ENCODE peak calls at places on chromosome 19, in eight cellular contexts. W is CD8-positive, alpha-beta T cell; R is NCI-H1105; G is foreskin fibroblast; E is AG04449; F is GM19239; M is mucosa of descending colon; H is cardiac muscle cell. X is an unnamed sample.

GRCh38 chr19:47618771-47619170 is 9.8 kb downstream of the BICRA start:
- DNase-seq in W (no peak), R (no peak), G (no peak), E (no peak), F (no peak), M (peak; percentile 48), H (no peak), X (no peak)

GRCh38 chr19:50460161-50460765 is 16.0 kb upstream of the EMC10 start:
- DNase-seq in W (no peak), R (no peak), G (peak; percentile 38), E (no peak), F (peak; percentile 85), M (no peak), H (no peak), X (peak; percentile 22)

GRCh38 chr19:38023245-38023644 is 116.2 kb downstream of the SIPA1L3 start:
- DNase-seq in W (no peak), R (no peak), G (peak; percentile 46), E (no peak), F (no peak), M (no peak), H (no peak), X (no peak)

GRCh38 chr19:58067240-58067912 is 8.3 kb downstream of the ZNF135 start:
- DNase-seq in W (no peak), R (no peak), G (no peak), E (no peak), F (no peak), M (no peak), H (no peak), X (peak; percentile 8)

GRCh38 chr19:45103625-45104319 is 10.8 kb downstream of the PPP1R37 start:
- DNase-seq in W (no peak), R (no peak), G (no peak), E (no peak), F (no peak), M (no peak), H (no peak), X (no peak)

GRCh38 chr19:329876-330275 is 14.7 kb downstream of the MIER2 start:
- DNase-seq in W (no peak), R (no peak), G (no peak), E (no peak), F (no peak), M (no peak), H (no peak), X (no peak)

GRCh38 chr19:40691421-40692211 is 1.2 kb upstream of the NUMBL start:
- DNase-seq in W (no peak), R (peak; percentile 91), G (no peak), E (no peak), F (no peak), M (peak; percentile 36), H (no peak), X (peak; percentile 15)

GRCh38 chr19:17757125-17757524 is 5.8 kb downstream of the FCHO1 start:
- DNase-seq in W (no peak), R (peak; percentile 79), G (peak; percentile 33), E (no peak), F (no peak), M (peak; percentile 73), H (no peak), X (no peak)

GRCh38 chr19:10295305-10295846 is 5.6 kb downstream of the ICAM5 start:
- DNase-seq in W (peak; percentile 46), R (no peak), G (no peak), E (no peak), F (peak; percentile 96), M (peak; percentile 78), H (peak; percentile 47), X (peak; percentile 39)

GRCh38 chr19:55333870-55334269 is 5.8 kb upstream of the KMT5C start:
- DNase-seq in W (no peak), R (no peak), G (no peak), E (no peak), F (no peak), M (peak; percentile 85), H (no peak), X (no peak)

GRCh38 chr19:45972081-45972943 is 1.4 kb downstream of the NOVA2 start:
- DNase-seq in W (no peak), R (no peak), G (no peak), E (no peak), F (no peak), M (no peak), H (no peak), X (no peak)

X was measured in ELF-1.